ENCODE peak calls at places on chromosomes 11 and 22, in five cellular contexts. One of them, this sample, is unnamed.

GRCh38 chr11:128389461-128389976 is 197.8 kb downstream of the ETS1 start:
- DNase-seq in heart right ventricle: no peak
- DNase-seq in hepatocyte: no peak
- DNase-seq in mucosa of descending colon: no peak
- DNase-seq in cardiac muscle cell: peak
- DNase-seq in this sample: no peak

GRCh38 chr11:61971177-61972111 is 4.0 kb upstream of the FTH1 start:
- DNase-seq in heart right ventricle: peak
- DNase-seq in hepatocyte: peak
- DNase-seq in mucosa of descending colon: peak
- DNase-seq in cardiac muscle cell: peak
- DNase-seq in this sample: peak

GRCh38 chr11:80521592-80521991 is 1080.8 kb upstream of the TENM4 start:
- DNase-seq in heart right ventricle: no peak
- DNase-seq in hepatocyte: peak
- DNase-seq in mucosa of descending colon: no peak
- DNase-seq in cardiac muscle cell: peak
- DNase-seq in this sample: no peak

GRCh38 chr22:27602390-27602789 is 199.2 kb downstream of the MN1 start:
- DNase-seq in heart right ventricle: no peak
- DNase-seq in hepatocyte: no peak
- DNase-seq in mucosa of descending colon: no peak
- DNase-seq in cardiac muscle cell: no peak
- DNase-seq in this sample: no peak

GRCh38 chr22:44999687-45000086 is 10.1 kb downstream of the PHF21B start:
- DNase-seq in heart right ventricle: no peak
- DNase-seq in hepatocyte: no peak
- DNase-seq in mucosa of descending colon: no peak
- DNase-seq in cardiac muscle cell: no peak
- DNase-seq in this sample: no peak

GRCh38 chr11:1888811-1889526 is 2.7 kb downstream of the PRR33 start:
- DNase-seq in heart right ventricle: no peak
- DNase-seq in hepatocyte: no peak
- DNase-seq in mucosa of descending colon: no peak
- DNase-seq in cardiac muscle cell: no peak
- DNase-seq in this sample: no peak

GRCh38 chr11:119205080-119205479 is 1.1 kb upstream of the CBL start:
- DNase-seq in heart right ventricle: no peak
- DNase-seq in hepatocyte: no peak
- DNase-seq in mucosa of descending colon: no peak
- DNase-seq in cardiac muscle cell: no peak
- DNase-seq in this sample: no peak

GRCh38 chr11:13110929-13111812 is 102.1 kb downstream of the RASSF10 start:
- DNase-seq in heart right ventricle: peak
- DNase-seq in hepatocyte: peak
- DNase-seq in mucosa of descending colon: no peak
- DNase-seq in cardiac muscle cell: no peak
- DNase-seq in this sample: peak

GRCh38 chr11:37788141-37788877 is 1190.3 kb upstream of the RAG2 start:
- DNase-seq in heart right ventricle: no peak
- DNase-seq in hepatocyte: no peak
- DNase-seq in mucosa of descending colon: no peak
- DNase-seq in cardiac muscle cell: no peak
- DNase-seq in this sample: peak

GRCh38 chr11:73787051-73787642 is 527 bp upstream of the MRPL48 start:
- DNase-seq in heart right ventricle: no peak
- DNase-seq in hepatocyte: no peak
- DNase-seq in mucosa of descending colon: peak
- DNase-seq in cardiac muscle cell: no peak
- DNase-seq in this sample: no peak

GRCh38 chr22:30969532-30970355 is 679 bp downstream of the TUG1 start:
- DNase-seq in heart right ventricle: peak
- DNase-seq in hepatocyte: peak
- DNase-seq in mucosa of descending colon: peak
- DNase-seq in cardiac muscle cell: no peak
- DNase-seq in this sample: peak

GRCh38 chr22:50481440-50482106 is at the start of gene ADM2:
- DNase-seq in heart right ventricle: no peak
- DNase-seq in hepatocyte: peak
- DNase-seq in mucosa of descending colon: peak
- DNase-seq in cardiac muscle cell: peak
- DNase-seq in this sample: no peak

GRCh38 chr11:57633394-57634058 is 16.2 kb downstream of the YPEL4 start:
- DNase-seq in heart right ventricle: no peak
- DNase-seq in hepatocyte: no peak
- DNase-seq in mucosa of descending colon: no peak
- DNase-seq in cardiac muscle cell: no peak
- DNase-seq in this sample: no peak

GRCh38 chr11:77101043-77101537 is 1.6 kb upstream of the OMP start:
- DNase-seq in heart right ventricle: no peak
- DNase-seq in hepatocyte: no peak
- DNase-seq in mucosa of descending colon: no peak
- DNase-seq in cardiac muscle cell: peak
- DNase-seq in this sample: peak

GRCh38 chr11:73308963-73309960 is 1.2 kb downstream of the ARHGEF17 start:
- DNase-seq in heart right ventricle: peak
- DNase-seq in hepatocyte: peak
- DNase-seq in mucosa of descending colon: peak
- DNase-seq in cardiac muscle cell: peak
- DNase-seq in this sample: peak

GRCh38 chr22:32482708-32483107 is 8.1 kb downstream of the FBXO7 start:
- DNase-seq in heart right ventricle: no peak
- DNase-seq in hepatocyte: no peak
- DNase-seq in mucosa of descending colon: no peak
- DNase-seq in cardiac muscle cell: no peak
- DNase-seq in this sample: no peak

GRCh38 chr22:39362271-39362670 is 12.5 kb downstream of the SYNGR1 start:
- DNase-seq in heart right ventricle: no peak
- DNase-seq in hepatocyte: no peak
- DNase-seq in mucosa of descending colon: no peak
- DNase-seq in cardiac muscle cell: no peak
- DNase-seq in this sample: no peak

DNA sequence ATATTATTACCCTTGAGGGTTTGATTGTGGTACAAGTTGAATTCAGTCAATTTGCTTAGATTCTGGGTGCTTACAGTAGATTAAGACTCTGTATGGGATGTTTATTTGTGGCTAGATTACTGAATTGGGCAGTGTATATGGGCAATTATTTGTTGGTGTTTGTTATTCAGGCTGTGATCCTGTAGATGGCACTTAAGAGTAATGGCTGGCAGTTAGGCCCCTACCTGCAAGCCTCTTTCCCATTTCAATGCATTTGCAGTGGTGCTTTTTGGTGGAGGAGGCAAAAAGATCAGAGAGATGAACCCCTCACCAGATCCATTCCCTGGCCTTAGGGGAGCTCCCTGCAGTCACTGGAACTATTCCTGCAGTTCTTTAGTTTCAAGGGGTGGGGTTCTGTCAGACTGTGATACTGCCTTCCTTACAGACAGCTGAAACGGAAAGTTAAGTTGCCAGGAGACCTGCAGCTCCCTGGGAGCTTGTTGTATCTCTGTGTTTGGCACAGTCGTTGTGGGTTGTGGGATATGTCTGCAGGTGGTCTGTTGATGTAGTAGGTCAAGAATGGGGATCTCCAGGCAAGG is 199.5 kb downstream of the AASDHPPT start:
- DNase-seq in heart right ventricle: no peak
- DNase-seq in hepatocyte: no peak
- DNase-seq in mucosa of descending colon: no peak
- DNase-seq in cardiac muscle cell: peak
- DNase-seq in this sample: peak
- TF ChIP-seq CTCF in heart right ventricle: no peak
- TF ChIP-seq CTCF in hepatocyte: peak
- TF ChIP-seq CTCF in mucosa of descending colon: no peak
- TF ChIP-seq CTCF in cardiac muscle cell: peak
- TF ChIP-seq CTCF in this sample: peak

DNA sequence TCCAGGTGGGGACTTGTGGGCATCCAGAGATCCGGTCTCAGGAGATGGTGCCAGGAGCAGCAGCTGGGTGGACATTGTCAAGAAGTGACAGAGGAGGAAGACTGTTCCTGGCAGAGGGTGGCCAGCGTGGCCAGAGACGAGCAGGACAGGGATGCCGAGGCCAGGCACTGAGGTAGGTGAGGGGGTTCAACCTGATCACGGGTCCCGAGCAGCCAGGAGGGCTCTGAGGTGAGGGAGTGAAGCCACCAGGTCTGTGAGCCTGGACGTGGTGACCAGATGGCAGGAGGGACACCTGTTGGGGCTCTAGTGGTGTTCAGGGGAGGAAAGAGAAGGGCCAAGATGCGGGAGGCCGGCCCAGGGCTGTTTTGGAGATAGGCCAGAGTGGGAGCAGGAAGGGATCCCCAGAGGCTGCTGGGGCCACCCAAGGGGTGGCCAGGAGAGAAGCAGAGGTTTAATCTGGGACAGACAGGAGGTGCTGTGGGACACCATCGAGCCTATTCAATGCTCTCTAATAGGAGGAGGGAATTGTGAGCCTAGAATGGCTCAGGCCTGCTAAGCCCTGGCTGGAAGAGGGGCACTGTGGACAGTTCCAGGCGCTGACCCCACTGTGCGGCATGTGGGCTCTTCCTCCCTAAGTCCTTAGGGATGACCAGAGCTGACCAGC is 6.3 kb downstream of the PPM1F start:
- DNase-seq in heart right ventricle: no peak
- DNase-seq in hepatocyte: no peak
- DNase-seq in mucosa of descending colon: no peak
- DNase-seq in cardiac muscle cell: no peak
- DNase-seq in this sample: no peak
- TF ChIP-seq CTCF in heart right ventricle: no peak
- TF ChIP-seq CTCF in hepatocyte: no peak
- TF ChIP-seq CTCF in mucosa of descending colon: no peak
- TF ChIP-seq CTCF in cardiac muscle cell: no peak
- TF ChIP-seq CTCF in this sample: no peak

GRCh38 chr11:94997437-94997836 is 23.9 kb downstream of the KDM4D start:
- DNase-seq in heart right ventricle: no peak
- DNase-seq in hepatocyte: no peak
- DNase-seq in mucosa of descending colon: no peak
- DNase-seq in cardiac muscle cell: no peak
- DNase-seq in this sample: no peak
- TF ChIP-seq CTCF in heart right ventricle: no peak
- TF ChIP-seq CTCF in hepatocyte: no peak
- TF ChIP-seq CTCF in mucosa of descending colon: no peak
- TF ChIP-seq CTCF in cardiac muscle cell: no peak
- TF ChIP-seq CTCF in this sample: no peak

DNA sequence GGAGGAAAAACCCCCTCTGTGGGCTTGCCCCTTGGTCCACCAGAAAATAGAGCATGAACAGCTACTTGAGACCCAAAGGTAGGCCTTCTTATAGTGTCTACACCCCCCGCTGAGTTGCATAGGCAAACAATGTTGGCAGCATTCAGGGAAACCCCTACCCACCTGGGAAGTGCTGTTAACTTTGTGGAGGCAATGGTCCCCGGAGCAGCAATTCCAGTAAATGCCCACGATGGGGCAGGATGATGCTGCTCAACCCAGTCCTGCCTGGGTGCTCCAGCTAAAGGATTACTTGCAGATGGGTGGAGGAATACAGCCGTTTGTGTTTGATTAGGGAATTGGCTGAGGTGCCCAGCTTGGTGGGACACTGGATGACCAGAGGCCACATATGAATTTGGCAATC is 381.3 kb upstream of the ANO5 start:
- DNase-seq in heart right ventricle: no peak
- DNase-seq in hepatocyte: peak
- DNase-seq in mucosa of descending colon: no peak
- DNase-seq in cardiac muscle cell: peak
- DNase-seq in this sample: peak
- TF ChIP-seq CTCF in heart right ventricle: peak
- TF ChIP-seq CTCF in hepatocyte: no peak
- TF ChIP-seq CTCF in mucosa of descending colon: no peak
- TF ChIP-seq CTCF in cardiac muscle cell: no peak
- TF ChIP-seq CTCF in this sample: no peak

DNA sequence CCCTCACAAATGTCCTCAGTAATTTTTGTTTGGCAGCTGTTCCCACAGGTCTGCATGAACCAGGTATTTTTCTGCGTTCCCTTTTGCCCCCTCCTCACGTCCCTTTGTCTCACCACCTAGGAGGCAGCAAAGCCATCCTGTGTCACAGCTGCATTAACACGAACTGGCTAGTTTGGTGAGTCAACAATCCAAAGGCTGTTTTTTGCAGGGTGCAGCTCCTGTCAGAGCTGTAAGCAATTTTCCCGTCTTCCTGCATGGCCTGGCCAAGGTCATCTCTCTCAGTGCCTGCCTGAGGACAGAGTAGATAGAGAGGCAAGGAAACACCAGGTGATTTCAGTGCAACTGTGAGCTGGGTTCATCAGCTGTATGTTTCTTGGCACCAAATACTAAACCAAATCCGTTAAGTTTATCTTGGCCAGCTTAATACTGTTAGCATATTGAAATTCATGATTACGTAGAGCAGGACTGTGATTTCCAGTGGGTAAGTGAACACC is 20.6 kb upstream of the VSIG10L2 start:
- DNase-seq in heart right ventricle: no peak
- DNase-seq in hepatocyte: peak
- DNase-seq in mucosa of descending colon: peak
- DNase-seq in cardiac muscle cell: no peak
- DNase-seq in this sample: no peak
- TF ChIP-seq CTCF in heart right ventricle: no peak
- TF ChIP-seq CTCF in hepatocyte: peak
- TF ChIP-seq CTCF in mucosa of descending colon: no peak
- TF ChIP-seq CTCF in cardiac muscle cell: no peak
- TF ChIP-seq CTCF in this sample: no peak

GRCh38 chr11:112584674-112585073 is 324.0 kb upstream of the PLET1 start:
- DNase-seq in heart right ventricle: no peak
- DNase-seq in hepatocyte: peak
- DNase-seq in mucosa of descending colon: no peak
- DNase-seq in cardiac muscle cell: peak
- DNase-seq in this sample: no peak
- TF ChIP-seq CTCF in heart right ventricle: no peak
- TF ChIP-seq CTCF in hepatocyte: peak
- TF ChIP-seq CTCF in mucosa of descending colon: no peak
- TF ChIP-seq CTCF in cardiac muscle cell: peak
- TF ChIP-seq CTCF in this sample: no peak

GRCh38 chr11:131544591-131544990 is 174.2 kb downstream of the NTM start:
- DNase-seq in heart right ventricle: no peak
- DNase-seq in hepatocyte: no peak
- DNase-seq in mucosa of descending colon: no peak
- DNase-seq in cardiac muscle cell: no peak
- DNase-seq in this sample: no peak
- TF ChIP-seq CTCF in heart right ventricle: no peak
- TF ChIP-seq CTCF in hepatocyte: no peak
- TF ChIP-seq CTCF in mucosa of descending colon: no peak
- TF ChIP-seq CTCF in cardiac muscle cell: no peak
- TF ChIP-seq CTCF in this sample: no peak

This sample was measured in fibroblast of pulmonary artery.